ENCODE peak calls at places on chromosomes 11 and 22, in four cellular contexts. One of them, this sample, is unnamed.

GRCh38 chr11:46916669-46917108 is 1.7 kb downstream of the LRP4 start:
- DNase-seq in cerebellar cortex: peak; percentile 65
- DNase-seq in GM23248: peak; percentile 88
- DNase-seq in IMR-90: peak; percentile 78
- DNase-seq in this sample: peak; percentile 58

GRCh38 chr11:63951779-63952536 is 13.2 kb downstream of the NAA40 start:
- DNase-seq in cerebellar cortex: no peak
- DNase-seq in IMR-90: no peak
- DNase-seq in GM23248: peak; percentile 23
- DNase-seq in this sample: no peak

GRCh38 chr11:132864811-132865576 is 667.3 kb downstream of the OPCML start:
- DNase-seq in IMR-90: no peak
- DNase-seq in GM23248: no peak
- DNase-seq in cerebellar cortex: no peak
- DNase-seq in this sample: no peak

GRCh38 chr11:113528982-113529381 is 53.8 kb upstream of the DRD2 start:
- DNase-seq in IMR-90: no peak
- DNase-seq in GM23248: peak; percentile 20
- DNase-seq in cerebellar cortex: no peak
- DNase-seq in this sample: no peak

GRCh38 chr11:126146454-126147192 is 64.8 kb downstream of the RPUSD4 start:
- DNase-seq in cerebellar cortex: peak; percentile 36
- DNase-seq in IMR-90: no peak
- DNase-seq in GM23248: no peak
- DNase-seq in this sample: peak; percentile 51

GRCh38 chr22:38412435-38413084 is 42.4 kb downstream of the KCNJ4 start:
- DNase-seq in cerebellar cortex: no peak
- DNase-seq in GM23248: peak; percentile 21
- DNase-seq in IMR-90: no peak
- DNase-seq in this sample: no peak

GRCh38 chr11:113649311-113649710 is 56.8 kb downstream of the TMPRSS5 start:
- DNase-seq in cerebellar cortex: no peak
- DNase-seq in GM23248: no peak
- DNase-seq in IMR-90: no peak
- DNase-seq in this sample: no peak

GRCh38 chr11:68724293-68724692 is 27.0 kb downstream of the TESMIN start:
- DNase-seq in cerebellar cortex: no peak
- DNase-seq in GM23248: no peak
- DNase-seq in IMR-90: no peak
- DNase-seq in this sample: no peak

GRCh38 chr22:29105468-29105867 is 32.6 kb downstream of the KREMEN1 start:
- DNase-seq in GM23248: peak; percentile 66
- DNase-seq in IMR-90: peak; percentile 35
- DNase-seq in cerebellar cortex: no peak
- DNase-seq in this sample: no peak

GRCh38 chr11:65207918-65208784 is 26.4 kb downstream of the CAPN1 start:
- DNase-seq in GM23248: no peak
- DNase-seq in cerebellar cortex: no peak
- DNase-seq in IMR-90: no peak
- DNase-seq in this sample: no peak

GRCh38 chr22:43207849-43208702 is 21.1 kb upstream of the TTLL12 start:
- DNase-seq in cerebellar cortex: no peak
- DNase-seq in IMR-90: no peak
- DNase-seq in GM23248: no peak
- DNase-seq in this sample: no peak

GRCh38 chr22:38062782-38063181 is 5.6 kb downstream of the PICK1 start:
- DNase-seq in cerebellar cortex: no peak
- DNase-seq in IMR-90: no peak
- DNase-seq in GM23248: no peak
- DNase-seq in this sample: no peak

GRCh38 chr11:1202154-1202775 is 20.6 kb upstream of the MUC5B start:
- DNase-seq in GM23248: peak; percentile 45
- DNase-seq in IMR-90: no peak
- DNase-seq in cerebellar cortex: peak; percentile 7
- DNase-seq in this sample: no peak

GRCh38 chr11:67276821-67277230 is 10.6 kb downstream of the GRK2 start:
- DNase-seq in cerebellar cortex: no peak
- DNase-seq in GM23248: peak; percentile 84
- DNase-seq in IMR-90: peak; percentile 45
- DNase-seq in this sample: peak; percentile 47

GRCh38 chr11:113531078-113531477 is 55.9 kb upstream of the DRD2 start:
- DNase-seq in cerebellar cortex: no peak
- DNase-seq in IMR-90: no peak
- DNase-seq in GM23248: no peak
- DNase-seq in this sample: no peak

GRCh38 chr22:44181912-44182590 is 1.3 kb downstream of the PARVG start:
- DNase-seq in cerebellar cortex: no peak
- DNase-seq in GM23248: no peak
- DNase-seq in IMR-90: no peak
- DNase-seq in this sample: no peak

GRCh38 chr11:114262681-114263509 is 33.3 kb upstream of the NNMT start:
- DNase-seq in cerebellar cortex: peak; percentile 80
- DNase-seq in GM23248: peak; percentile 80
- DNase-seq in IMR-90: peak; percentile 54
- DNase-seq in this sample: peak; percentile 80

GRCh38 chr22:41732096-41732772 is 32.9 kb downstream of the MEI1 start:
- DNase-seq in IMR-90: no peak
- DNase-seq in cerebellar cortex: no peak
- DNase-seq in GM23248: no peak
- DNase-seq in this sample: no peak

GRCh38 chr11:46003647-46004046 is 81.2 kb downstream of the LARGE2 start:
- DNase-seq in IMR-90: peak; percentile 31
- DNase-seq in GM23248: peak; percentile 62
- DNase-seq in cerebellar cortex: no peak
- DNase-seq in this sample: no peak

GRCh38 chr11:68582416-68583046 is 101.8 kb upstream of the GAL start:
- DNase-seq in cerebellar cortex: no peak
- DNase-seq in GM23248: no peak
- DNase-seq in IMR-90: no peak
- DNase-seq in this sample: no peak

GRCh38 chr11:46099973-46100335 is 21.3 kb downstream of the PHF21A start:
- DNase-seq in GM23248: peak; percentile 53
- DNase-seq in IMR-90: peak; percentile 41
- DNase-seq in cerebellar cortex: no peak
- DNase-seq in this sample: no peak

GRCh38 chr11:6927030-6927617 is 898 bp downstream of the ZNF215 start:
- DNase-seq in cerebellar cortex: no peak
- DNase-seq in GM23248: peak; percentile 9
- DNase-seq in IMR-90: no peak
- DNase-seq in this sample: no peak

GRCh38 chr11:105923814-105924213 is 98.2 kb downstream of the MSANTD4 start:
- DNase-seq in cerebellar cortex: peak; percentile 83
- DNase-seq in GM23248: peak; percentile 62
- DNase-seq in IMR-90: peak; percentile 82
- DNase-seq in this sample: peak; percentile 86

GRCh38 chr11:304915-305833 is 2.4 kb upstream of the IFITM2 start:
- DNase-seq in cerebellar cortex: peak; percentile 73
- DNase-seq in IMR-90: peak; percentile 79
- DNase-seq in GM23248: peak; percentile 87
- DNase-seq in this sample: peak; percentile 58

GRCh38 chr11:16977136-16978020 is 36.8 kb downstream of the PLEKHA7 start:
- DNase-seq in IMR-90: no peak
- DNase-seq in cerebellar cortex: no peak
- DNase-seq in GM23248: no peak
- DNase-seq in this sample: no peak

GRCh38 chr11:93020248-93021088 is 51.0 kb downstream of the MTNR1B start:
- DNase-seq in IMR-90: peak; percentile 92
- DNase-seq in cerebellar cortex: peak; percentile 5
- DNase-seq in GM23248: peak; percentile 60
- DNase-seq in this sample: peak; percentile 17

GRCh38 chr11:1825039-1825740 is 9.6 kb upstream of the SYT8 start:
- DNase-seq in GM23248: no peak
- DNase-seq in IMR-90: no peak
- DNase-seq in cerebellar cortex: peak; percentile 29
- DNase-seq in this sample: peak; percentile 1

GRCh38 chr22:25120093-25120561 is 79.5 kb upstream of the CRYBB3 start:
- DNase-seq in IMR-90: no peak
- DNase-seq in cerebellar cortex: no peak
- DNase-seq in GM23248: no peak
- DNase-seq in this sample: no peak

GRCh38 chr11:57778318-57779037 is 16.9 kb downstream of the CTNND1 start:
- DNase-seq in cerebellar cortex: peak; percentile 74
- DNase-seq in IMR-90: peak; percentile 98
- DNase-seq in GM23248: peak; percentile 92
- DNase-seq in this sample: peak; percentile 79

GRCh38 chr22:37999640-38000272 is 15.4 kb upstream of the SOX10 start:
- DNase-seq in cerebellar cortex: peak; percentile 81
- DNase-seq in IMR-90: peak; percentile 61
- DNase-seq in GM23248: peak; percentile 45
- DNase-seq in this sample: peak; percentile 84

GRCh38 chr11:17906436-17906835 is 106.4 kb downstream of the SERGEF start:
- DNase-seq in GM23248: no peak
- DNase-seq in IMR-90: no peak
- DNase-seq in cerebellar cortex: peak; percentile 99
- DNase-seq in this sample: peak; percentile 99

GRCh38 chr22:46613606-46613997 is 6.6 kb upstream of the GRAMD4 start:
- DNase-seq in cerebellar cortex: no peak
- DNase-seq in IMR-90: no peak
- DNase-seq in GM23248: no peak
- DNase-seq in this sample: no peak

GRCh38 chr11:128579790-128580504 is 7.4 kb downstream of the ETS1 start:
- DNase-seq in GM23248: peak; percentile 72
- DNase-seq in cerebellar cortex: no peak
- DNase-seq in IMR-90: peak; percentile 79
- DNase-seq in this sample: no peak

GRCh38 chr22:28799125-28799833 is 1.1 kb downstream of the XBP1 start:
- DNase-seq in cerebellar cortex: no peak
- DNase-seq in GM23248: peak; percentile 97
- DNase-seq in IMR-90: peak; percentile 96
- DNase-seq in this sample: peak; percentile 15

GRCh38 chr11:116837231-116838091 is at the start of gene APOA1:
- DNase-seq in IMR-90: no peak
- DNase-seq in GM23248: no peak
- DNase-seq in cerebellar cortex: no peak
- DNase-seq in this sample: no peak

GRCh38 chr11:76151561-76152085 is 54.7 kb downstream of the WNT11 start:
- DNase-seq in cerebellar cortex: no peak
- DNase-seq in IMR-90: no peak
- DNase-seq in GM23248: no peak
- DNase-seq in this sample: no peak

GRCh38 chr22:30444632-30445437 is 19.3 kb downstream of the MTFP1 start:
- DNase-seq in IMR-90: peak; percentile 52
- DNase-seq in cerebellar cortex: peak; percentile 46
- DNase-seq in GM23248: peak; percentile 74
- DNase-seq in this sample: no peak